ENCODE peak calls at places on chromosomes 12 and 14, in five cellular contexts. One of them, this sample, is unnamed.

GRCh38 chr12:46089414-46090162 is 99.2 kb upstream of the SCAF11 start:
- DNase-seq in H1: no peak
- DNase-seq in HepG2: no peak
- DNase-seq in HCT116: no peak
- DNase-seq in GM12878: no peak
- DNase-seq in this sample: no peak

GRCh38 chr12:124550123-124551089 is 17.0 kb downstream of the NCOR2 start:
- DNase-seq in HepG2: no peak
- DNase-seq in HCT116: no peak
- DNase-seq in H1: no peak
- DNase-seq in GM12878: no peak
- DNase-seq in this sample: no peak

GRCh38 chr12:83793616-83794015 is 1106.9 kb downstream of the TMTC2 start:
- DNase-seq in GM12878: no peak
- DNase-seq in HepG2: no peak
- DNase-seq in HCT116: no peak
- DNase-seq in H1: no peak
- DNase-seq in this sample: no peak

GRCh38 chr14:77212933-77213656 is 31.5 kb downstream of the TMEM63C start:
- DNase-seq in GM12878: no peak
- DNase-seq in H1: peak; percentile 90
- DNase-seq in HCT116: peak; percentile 28
- DNase-seq in HepG2: peak; percentile 13
- DNase-seq in this sample: peak; percentile 82

GRCh38 chr12:1117970-1118563 is 127.0 kb downstream of the ERC1 start:
- DNase-seq in HepG2: peak; percentile 40
- DNase-seq in H1: peak; percentile 69
- DNase-seq in GM12878: no peak
- DNase-seq in HCT116: peak; percentile 59
- DNase-seq in this sample: peak; percentile 45

GRCh38 chr14:81268016-81268416 is 47.3 kb upstream of the GTF2A1 start:
- DNase-seq in HepG2: peak; percentile 13
- DNase-seq in HCT116: no peak
- DNase-seq in GM12878: no peak
- DNase-seq in H1: no peak
- DNase-seq in this sample: no peak

GRCh38 chr12:124566181-124567034 is 1.0 kb downstream of the NCOR2 start:
- DNase-seq in HCT116: peak; percentile 42
- DNase-seq in GM12878: no peak
- DNase-seq in H1: peak; percentile 85
- DNase-seq in HepG2: peak; percentile 67
- DNase-seq in this sample: peak; percentile 93

GRCh38 chr12:54560374-54560858 is 11.0 kb downstream of the PDE1B start:
- DNase-seq in H1: peak; percentile 88
- DNase-seq in HepG2: no peak
- DNase-seq in GM12878: peak; percentile 65
- DNase-seq in HCT116: peak; percentile 21
- DNase-seq in this sample: peak; percentile 68

GRCh38 chr14:74083784-74084276 is 423 bp downstream of the ALDH6A1 start:
- DNase-seq in HCT116: no peak
- DNase-seq in HepG2: peak; percentile 32
- DNase-seq in GM12878: no peak
- DNase-seq in H1: no peak
- DNase-seq in this sample: no peak

GRCh38 chr12:92553389-92553788 is 149.4 kb upstream of the PLEKHG7 start:
- DNase-seq in HepG2: no peak
- DNase-seq in HCT116: no peak
- DNase-seq in H1: no peak
- DNase-seq in GM12878: no peak
- DNase-seq in this sample: no peak

GRCh38 chr12:49671051-49671765 is 36.0 kb downstream of the FMNL3 start:
- DNase-seq in H1: no peak
- DNase-seq in HCT116: no peak
- DNase-seq in GM12878: no peak
- DNase-seq in HepG2: no peak
- DNase-seq in this sample: no peak

GRCh38 chr14:92382677-92383076 is 59.7 kb downstream of the SLC24A4 start:
- DNase-seq in GM12878: no peak
- DNase-seq in HepG2: no peak
- DNase-seq in HCT116: no peak
- DNase-seq in H1: no peak
- DNase-seq in this sample: no peak

GRCh38 chr12:64716839-64717455 is 42.3 kb downstream of the GNS start:
- DNase-seq in HCT116: no peak
- DNase-seq in HepG2: no peak
- DNase-seq in GM12878: no peak
- DNase-seq in H1: no peak
- DNase-seq in this sample: no peak

GRCh38 chr14:96053600-96054381 is 14.6 kb downstream of the C14orf132 start:
- DNase-seq in H1: peak; percentile 35
- DNase-seq in HCT116: no peak
- DNase-seq in GM12878: no peak
- DNase-seq in HepG2: no peak
- DNase-seq in this sample: peak; percentile 47

GRCh38 chr12:54407183-54407905 is 11.7 kb downstream of the ITGA5 start:
- DNase-seq in GM12878: no peak
- DNase-seq in H1: no peak
- DNase-seq in HCT116: no peak
- DNase-seq in HepG2: no peak
- DNase-seq in this sample: no peak

DNA sequence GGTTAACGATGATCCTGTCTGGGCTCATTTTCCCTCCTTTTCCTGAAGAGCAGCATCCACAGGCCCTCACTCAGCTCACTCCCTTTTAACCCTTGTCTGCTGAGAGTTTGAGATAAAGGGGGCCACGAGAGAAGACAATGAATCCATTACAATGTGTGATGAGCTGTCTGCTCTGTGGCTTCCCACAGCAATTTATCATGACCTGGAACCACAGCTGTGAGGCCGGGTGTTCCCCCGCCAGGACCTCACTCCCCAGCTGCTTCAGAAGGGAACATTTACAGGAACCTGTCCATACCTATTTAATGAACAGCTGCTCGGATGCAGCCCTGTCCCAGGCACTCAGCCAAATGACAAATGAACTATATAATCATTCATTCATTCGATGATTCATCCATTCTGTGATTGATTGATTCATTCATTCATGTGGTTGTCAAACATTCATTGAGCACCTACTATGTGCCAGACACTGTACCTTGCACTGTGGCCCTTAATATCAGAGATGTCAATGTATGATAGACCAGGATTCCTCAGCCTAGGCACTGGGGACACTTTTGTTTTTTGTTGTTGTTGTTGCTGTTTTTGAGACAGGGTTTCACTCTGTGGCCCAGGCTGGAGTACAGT is 18.5 kb upstream of the P2RX7 start:
- DNase-seq in H1: no peak
- DNase-seq in GM12878: no peak
- DNase-seq in HepG2: no peak
- DNase-seq in HCT116: no peak
- DNase-seq in this sample: no peak
- TF ChIP-seq YY1 in H1: no peak
- TF ChIP-seq YY1 in GM12878: no peak
- TF ChIP-seq YY1 in HepG2: no peak
- TF ChIP-seq YY1 in HCT116: no peak
- TF ChIP-seq YY1 in this sample: no peak

DNA sequence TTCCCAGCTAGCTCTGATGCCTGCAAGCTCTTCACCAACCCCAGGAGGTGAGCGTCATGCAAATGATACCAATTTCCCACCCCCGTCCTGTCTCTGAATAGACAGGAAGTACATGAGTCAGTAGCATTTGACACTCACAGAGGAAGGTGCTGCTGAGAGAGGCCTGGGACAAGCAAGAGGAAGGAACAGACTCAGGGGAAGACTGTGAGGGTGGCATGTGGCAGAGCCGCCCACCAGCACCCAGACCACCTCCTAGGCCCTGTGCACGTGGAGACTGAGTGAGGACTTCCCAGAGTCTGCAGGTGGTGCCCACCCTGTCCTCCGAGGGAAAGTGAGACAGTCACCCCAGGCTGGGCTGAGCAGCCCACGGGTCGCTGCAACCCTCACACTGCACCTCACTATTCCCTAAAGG is 199.5 kb upstream of the SFSWAP start:
- DNase-seq in GM12878: peak; percentile 73
- DNase-seq in HepG2: no peak
- DNase-seq in HCT116: peak; percentile 3
- DNase-seq in H1: no peak
- DNase-seq in this sample: no peak
- TF ChIP-seq SIN3A in GM12878: no peak
- TF ChIP-seq SIN3A in HepG2: no peak
- TF ChIP-seq SIN3A in HCT116: no peak
- TF ChIP-seq SIN3A in H1: no peak
- TF ChIP-seq SIN3A in this sample: no peak

DNA sequence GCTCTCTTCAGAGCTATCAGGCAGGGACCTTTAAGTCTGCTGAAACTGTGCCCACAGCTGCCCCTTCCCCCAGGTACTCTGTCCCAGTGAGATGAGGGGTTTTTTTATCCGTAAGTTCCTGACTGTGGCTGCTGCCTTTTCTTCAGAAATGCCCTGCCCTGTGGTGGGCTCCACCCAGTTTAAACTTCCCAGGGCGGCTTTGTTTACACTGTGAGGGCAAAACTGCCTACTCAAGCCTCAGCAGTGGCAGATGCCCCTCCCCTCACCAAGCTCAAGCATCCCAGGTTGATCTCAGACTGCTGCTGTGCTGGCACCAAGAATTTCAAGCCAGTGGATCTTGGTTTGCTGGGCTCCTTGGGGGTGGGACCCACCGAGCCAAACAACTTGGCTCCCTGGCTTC is 46.9 kb upstream of the SLC16A7 start:
- DNase-seq in HCT116: no peak
- DNase-seq in H1: no peak
- DNase-seq in HepG2: no peak
- DNase-seq in GM12878: no peak
- DNase-seq in this sample: no peak
- TF ChIP-seq YY1 in HCT116: no peak
- TF ChIP-seq YY1 in H1: no peak
- TF ChIP-seq YY1 in HepG2: no peak
- TF ChIP-seq YY1 in GM12878: no peak
- TF ChIP-seq YY1 in this sample: no peak

DNA sequence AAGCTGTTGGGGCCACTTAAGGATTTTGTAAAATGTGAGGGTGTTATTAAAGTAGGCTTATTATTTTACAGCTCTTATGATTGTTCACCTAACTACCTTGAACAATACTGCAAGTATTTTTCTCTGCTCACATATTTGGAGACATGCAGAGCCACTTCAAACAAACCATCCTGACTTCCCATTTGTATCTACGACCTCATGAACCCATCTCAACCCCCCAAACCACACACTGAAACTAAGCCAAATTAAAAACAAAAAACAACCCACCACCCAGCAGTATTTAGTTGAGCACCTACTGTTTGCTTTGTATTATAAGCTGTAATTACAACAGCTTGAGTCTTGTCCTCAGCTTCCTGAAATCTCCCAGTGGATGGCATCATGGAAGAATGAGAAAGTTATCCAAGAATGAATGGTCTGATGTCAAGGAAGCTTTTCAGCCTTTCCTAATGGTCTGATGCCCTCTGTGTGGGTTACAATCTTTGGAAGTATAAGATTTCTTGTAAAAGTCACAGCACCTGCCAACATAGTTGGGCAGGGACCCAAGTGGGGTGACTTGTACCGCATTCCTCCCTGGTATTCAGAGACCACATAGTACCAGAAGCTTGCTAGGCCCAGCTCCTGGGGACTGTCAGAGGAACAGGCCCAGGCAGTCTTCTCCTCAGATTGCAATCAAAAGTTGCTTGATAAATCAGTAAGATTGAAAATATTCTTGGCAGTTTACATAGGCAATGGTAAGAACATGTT is 416.6 kb downstream of the ZFP36L1 start:
- DNase-seq in H1: no peak
- DNase-seq in HCT116: no peak
- DNase-seq in HepG2: no peak
- DNase-seq in GM12878: no peak
- DNase-seq in this sample: no peak
- TF ChIP-seq SIN3A in H1: no peak
- TF ChIP-seq SIN3A in HCT116: no peak
- TF ChIP-seq SIN3A in HepG2: no peak
- TF ChIP-seq SIN3A in GM12878: no peak
- TF ChIP-seq SIN3A in this sample: no peak

DNA sequence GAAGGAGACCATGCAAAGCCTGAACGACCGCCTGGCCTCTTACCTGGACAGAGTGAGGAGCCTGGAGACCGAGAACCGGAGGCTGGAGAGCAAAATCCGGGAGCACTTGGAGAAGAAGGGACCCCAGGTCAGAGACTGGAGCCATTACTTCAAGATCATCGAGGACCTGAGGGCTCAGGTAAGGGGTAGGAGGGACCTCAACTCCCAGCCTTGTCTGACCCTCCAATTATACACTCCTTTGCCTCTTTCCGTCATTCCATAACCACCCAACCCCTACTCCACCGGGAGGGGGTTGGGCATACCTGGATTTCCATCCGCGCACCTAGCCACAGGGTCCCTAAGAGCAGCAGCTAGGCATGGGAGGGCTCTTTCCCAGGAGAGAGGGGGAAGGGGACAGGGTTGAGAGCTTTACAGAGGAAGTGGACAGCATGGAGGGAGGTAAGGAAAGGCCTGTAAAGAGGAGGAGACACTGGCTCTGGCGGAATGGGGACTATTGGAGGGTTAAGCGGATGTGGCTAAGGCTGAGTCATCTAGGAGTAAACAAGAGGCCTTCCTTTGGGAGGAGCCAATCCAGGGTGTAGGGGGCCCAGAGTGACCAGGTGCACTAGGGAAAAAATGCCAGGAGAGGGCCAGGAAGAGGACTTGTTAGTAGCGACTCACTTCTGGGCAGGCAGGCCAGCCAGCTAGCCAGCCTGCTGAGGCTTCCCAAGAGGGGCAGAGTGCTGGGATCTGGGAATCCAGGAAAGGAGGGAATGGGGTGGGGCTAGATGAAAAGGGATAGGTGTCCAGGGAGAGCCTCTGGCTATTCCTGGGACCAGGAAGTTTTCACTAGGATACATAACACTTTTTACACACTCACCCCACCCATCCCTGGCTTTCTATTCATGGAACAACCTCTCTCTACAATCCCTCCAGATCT is 754 bp downstream of the KRT18 start:
- DNase-seq in HepG2: peak; percentile 98
- DNase-seq in H1: peak; percentile 62
- DNase-seq in HCT116: peak; percentile 84
- DNase-seq in GM12878: no peak
- DNase-seq in this sample: no peak
- TF ChIP-seq YY1 in HepG2: peak; percentile 55
- TF ChIP-seq YY1 in H1: peak; percentile 13
- TF ChIP-seq YY1 in HCT116: peak; percentile 8
- TF ChIP-seq YY1 in GM12878: no peak
- TF ChIP-seq YY1 in this sample: no peak

DNA sequence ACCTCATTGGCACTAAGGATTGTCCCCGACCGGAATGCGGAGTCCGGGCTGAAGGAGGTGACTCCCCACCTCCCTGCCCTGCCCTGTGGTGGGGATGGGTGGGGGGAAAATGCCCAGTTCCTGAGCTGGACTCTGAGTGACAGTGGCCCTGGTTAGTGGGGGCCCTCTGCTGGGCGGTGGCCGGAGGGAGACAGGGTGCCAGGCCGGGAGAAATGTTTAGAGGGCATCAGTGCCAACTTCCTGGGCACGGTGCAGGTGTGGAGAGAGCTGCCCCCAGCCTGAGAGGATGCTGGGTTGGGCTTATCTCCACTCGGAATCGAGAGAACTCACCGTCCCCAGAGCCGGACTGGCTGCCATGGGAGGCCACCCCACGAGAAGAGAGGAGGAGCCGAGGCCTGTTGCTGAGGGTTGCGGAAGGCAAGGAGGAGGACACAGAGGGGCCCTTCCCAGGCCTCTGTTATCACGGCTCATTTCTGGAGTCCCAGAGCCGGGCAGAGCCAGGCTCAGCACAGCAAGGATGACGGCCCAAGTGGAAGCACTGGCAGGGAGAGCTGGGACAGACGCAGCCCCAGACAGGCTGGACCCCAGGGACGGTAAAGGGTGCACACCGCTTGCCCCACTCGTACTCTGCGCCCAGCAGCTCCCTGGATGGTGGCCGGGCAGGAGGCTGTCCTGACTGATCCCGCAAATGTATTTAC is 156.7 kb downstream of the KIF26A start:
- DNase-seq in HCT116: no peak
- DNase-seq in HepG2: no peak
- DNase-seq in H1: no peak
- DNase-seq in GM12878: no peak
- DNase-seq in this sample: no peak
- TF ChIP-seq SIN3A in HCT116: no peak
- TF ChIP-seq SIN3A in HepG2: no peak
- TF ChIP-seq SIN3A in H1: no peak
- TF ChIP-seq SIN3A in GM12878: no peak
- TF ChIP-seq SIN3A in this sample: no peak